ENCODE peak calls at places on chromosomes 13 and 19, in eight cellular contexts. L is AG10803, G is brain microvascular endothelial cell, I is A549, A is GM20000, M is lower lobe of right lung, W is lung, S is HFFc6. Z is an unnamed sample.

GRCh38 chr13:33543631-33544030 is 258.1 kb upstream of the STARD13 start:
- DNase-seq in L (no peak), W (no peak), S (no peak), A (no peak), M (no peak), G (no peak), I (no peak), Z (no peak)

GRCh38 chr13:74715718-74716117 is 581.5 kb upstream of the KLF12 start:
- DNase-seq in S (no peak), W (no peak), I (no peak), L (peak; percentile 37), A (no peak), M (no peak), G (no peak), Z (no peak)

GRCh38 chr19:4567584-4568071 is 8.1 kb upstream of the SEMA6B start:
- DNase-seq in A (no peak), I (no peak), W (peak; percentile 51), S (peak; percentile 29), L (peak; percentile 35), G (peak; percentile 52), M (peak; percentile 76), Z (peak; percentile 87)

GRCh38 chr19:9641810-9642209 is 20.8 kb upstream of the ZNF561 start:
- DNase-seq in I (no peak), S (no peak), G (no peak), A (no peak), W (no peak), M (no peak), L (no peak), Z (no peak)

GRCh38 chr13:21849323-21849722 is 178.4 kb downstream of the FGF9 start:
- DNase-seq in M (no peak), W (no peak), A (peak; percentile 40), G (no peak), S (no peak), I (no peak), L (peak; percentile 24), Z (no peak)

GRCh38 chr19:19591133-19591825 is 27.2 kb downstream of the PBX4 start:
- DNase-seq in M (no peak), L (peak; percentile 97), A (peak; percentile 79), S (peak; percentile 98), W (peak; percentile 60), G (peak; percentile 88), I (peak; percentile 54), Z (no peak)

GRCh38 chr13:99218545-99218944 is 17.9 kb downstream of the UBAC2 start:
- DNase-seq in W (peak; percentile 54), A (no peak), S (no peak), L (no peak), G (no peak), M (no peak), I (no peak), Z (no peak)

GRCh38 chr13:75326173-75327131 is 155.5 kb downstream of the TBC1D4 start:
- DNase-seq in G (peak; percentile 17), S (no peak), A (peak; percentile 55), I (no peak), L (peak; percentile 19), M (no peak), W (no peak), Z (no peak)

GRCh38 chr13:45718063-45718462 is 15.9 kb downstream of the CBY2 start:
- DNase-seq in M (no peak), A (peak; percentile 69), W (no peak), S (peak; percentile 20), G (peak; percentile 1), I (peak; percentile 6), L (peak; percentile 5), Z (no peak)

GRCh38 chr13:41645313-41645712 is 188.0 kb downstream of the RGCC start:
- DNase-seq in M (peak; percentile 50), A (no peak), W (peak; percentile 39), G (peak; percentile 88), S (peak; percentile 81), L (peak; percentile 97), I (no peak), Z (no peak)

DNA sequence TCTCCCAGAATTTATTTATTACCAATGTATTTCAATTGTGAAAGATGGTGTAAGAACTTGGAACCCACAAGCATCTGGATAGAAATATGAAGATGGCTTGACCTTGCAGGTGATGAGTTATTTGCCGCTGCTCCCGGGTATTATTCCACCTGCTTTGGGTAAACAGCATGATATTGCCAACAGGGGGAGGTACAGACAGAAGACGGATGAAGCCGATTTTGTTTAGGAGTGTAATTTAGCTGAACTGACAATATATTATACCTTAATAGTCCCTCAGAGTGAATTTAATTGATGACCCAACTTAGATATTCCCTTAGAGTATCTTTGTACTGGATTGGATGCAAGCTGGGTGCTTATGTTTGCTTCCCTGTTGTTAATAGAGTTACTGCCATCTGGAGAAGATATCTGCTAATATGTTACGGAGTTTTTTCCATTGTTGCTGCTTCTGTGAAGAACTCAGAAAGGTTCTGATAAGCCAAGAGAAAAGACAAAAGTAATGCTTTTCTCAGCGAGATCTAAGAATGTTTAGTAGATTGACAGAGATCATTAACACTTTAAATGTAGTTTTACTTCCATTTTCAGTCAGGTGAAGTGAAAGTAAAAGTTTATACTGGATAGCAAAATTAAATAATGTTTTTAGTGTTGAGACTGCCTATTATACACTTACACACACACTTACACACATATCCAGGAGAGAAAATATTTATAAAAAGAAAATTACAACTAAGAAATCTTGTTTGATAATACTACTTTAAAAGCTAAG is 2220.8 kb upstream of the PCDH20 start:
- DNase-seq in A (peak; percentile 5), I (peak; percentile 0), M (no peak), W (no peak), L (no peak), S (no peak), G (no peak), Z (no peak)
- TF ChIP-seq CTCF in A (no peak), I (peak; percentile 24), M (no peak), W (no peak), L (no peak), S (no peak), G (peak; percentile 36), Z (peak; percentile 42)

GRCh38 chr19:8340341-8341096 is 2.5 kb downstream of the KANK3 start:
- DNase-seq in G (no peak), W (no peak), I (no peak), A (peak; percentile 26), M (peak; percentile 75), S (no peak), L (no peak), Z (no peak)
- TF ChIP-seq CTCF in G (peak; percentile 44), W (no peak), I (no peak), A (no peak), M (peak; percentile 35), S (peak; percentile 16), L (no peak), Z (no peak)

DNA sequence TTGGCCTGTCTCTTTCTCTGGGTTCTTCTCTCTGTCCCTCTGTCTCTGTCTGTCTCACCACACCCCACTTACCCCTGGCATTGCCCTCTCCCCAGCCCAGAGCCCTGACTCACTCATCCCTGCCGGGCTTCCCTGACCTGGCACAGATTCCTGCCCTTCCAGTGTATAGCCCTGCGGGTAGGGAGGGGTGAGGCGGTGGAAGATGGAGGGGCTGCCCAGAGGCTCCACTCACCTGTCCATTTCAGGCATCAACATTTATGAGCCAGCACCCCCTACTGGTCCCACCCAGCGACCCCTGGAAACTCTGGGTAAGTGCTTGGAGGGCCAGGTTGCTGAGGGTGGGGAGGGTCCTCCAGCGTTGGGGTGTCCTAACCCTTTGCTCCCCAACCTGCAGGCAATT is 1.0 kb downstream of the NCCRP1 start:
- DNase-seq in L (no peak), S (no peak), W (no peak), A (no peak), M (no peak), G (no peak), I (no peak), Z (no peak)
- TF ChIP-seq CTCF in L (no peak), S (peak; percentile 16), W (no peak), A (peak; percentile 3), M (no peak), G (peak; percentile 5), I (peak; percentile 33), Z (no peak)

DNA sequence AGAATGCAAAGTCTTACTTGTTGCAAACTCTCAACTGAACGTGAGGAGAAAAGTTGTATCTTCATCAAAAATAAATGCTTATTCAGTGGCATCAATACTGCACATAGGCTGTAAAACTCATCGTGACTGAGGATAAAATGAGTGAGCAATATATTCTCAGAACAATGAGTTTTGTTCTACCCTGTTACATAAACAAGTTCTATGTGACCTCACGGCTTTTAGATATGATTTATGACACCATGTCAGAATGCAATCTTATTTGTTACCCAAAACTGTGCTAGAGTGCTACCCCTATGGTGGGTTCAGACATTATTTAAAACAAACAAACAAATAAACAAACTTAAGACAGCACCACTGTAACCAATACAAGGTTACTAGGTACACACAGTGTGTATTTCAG is 55.4 kb downstream of the FOXO1 start:
- DNase-seq in M (no peak), A (no peak), G (no peak), S (no peak), I (no peak), L (no peak), W (no peak), Z (no peak)
- TF ChIP-seq CTCF in M (no peak), A (no peak), G (no peak), S (no peak), I (no peak), L (no peak), W (no peak), Z (no peak)

GRCh38 chr13:107866007-107866665 is 349.2 kb downstream of the LIG4 start:
- DNase-seq in S (no peak), L (peak; percentile 26), I (no peak), M (no peak), W (no peak), G (peak; percentile 25), A (no peak), Z (peak; percentile 79)

GRCh38 chr13:107865643-107866006 is 349.7 kb downstream of the LIG4 start:
- DNase-seq in M (no peak), S (no peak), A (no peak), W (no peak), G (no peak), L (no peak), I (no peak), Z (no peak)

GRCh38 chr13:107870400-107870799 is 344.9 kb downstream of the LIG4 start:
- DNase-seq in M (no peak), W (no peak), S (no peak), G (no peak), A (no peak), L (no peak), I (no peak), Z (no peak)

GRCh38 chr13:107866666-107867623 is 348.4 kb downstream of the LIG4 start:
- DNase-seq in A (no peak), M (no peak), I (no peak), S (no peak), W (no peak), L (peak; percentile 30), G (no peak), Z (peak; percentile 77)

DNA sequence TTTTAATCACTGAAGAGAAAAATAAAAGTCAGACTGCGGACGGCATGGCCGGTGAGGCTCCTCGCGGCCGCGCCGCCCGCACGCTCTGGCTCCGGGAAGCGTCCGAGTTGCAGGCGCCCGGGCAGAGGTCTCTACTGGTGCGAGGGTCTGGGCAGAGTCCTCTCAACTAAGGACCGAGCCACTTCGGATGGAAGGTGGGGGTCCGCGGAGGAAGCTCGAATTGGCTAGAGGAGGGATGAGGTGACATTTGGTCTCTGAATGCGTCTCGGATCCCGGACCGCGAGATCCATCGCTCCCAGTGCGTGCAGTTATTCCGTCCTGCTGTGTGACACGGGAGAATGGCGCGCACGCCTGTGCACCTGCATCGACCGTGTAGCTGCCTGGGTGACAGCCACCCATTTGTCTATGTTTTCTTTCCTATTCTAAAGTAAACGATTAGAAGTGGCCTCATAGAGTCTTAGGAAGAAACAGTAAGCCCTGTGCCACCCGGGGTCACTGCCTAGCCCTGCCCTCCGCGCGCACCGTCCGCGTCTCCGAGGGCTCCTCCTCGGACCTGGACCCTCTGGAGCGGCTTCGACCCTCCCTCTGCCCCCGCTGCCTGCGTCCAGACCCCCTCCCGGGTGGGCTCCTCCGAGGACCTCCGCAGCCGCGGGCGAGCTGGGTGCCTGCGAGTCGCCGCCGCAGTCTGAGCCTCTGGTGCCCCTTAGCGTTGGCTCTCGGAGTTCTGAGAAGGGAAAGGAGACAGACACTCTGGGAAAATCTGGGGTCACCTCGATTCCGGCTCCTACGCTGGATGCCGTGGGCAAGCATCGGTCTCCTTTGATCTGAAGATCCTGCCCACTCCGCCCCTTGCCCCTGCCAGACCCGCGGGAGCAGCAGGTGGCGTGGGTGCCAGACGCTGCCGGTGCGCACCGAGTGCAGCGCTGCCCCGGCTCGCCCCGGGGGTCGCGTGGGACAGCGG is 347.4 kb downstream of the LIG4 start:
- DNase-seq in A (peak; percentile 35), G (peak; percentile 36), M (no peak), L (no peak), W (no peak), I (no peak), S (no peak), Z (peak; percentile 87)
- TF ChIP-seq CTCF in A (no peak), G (peak; percentile 73), M (peak; percentile 15), L (peak; percentile 48), W (no peak), I (peak; percentile 27), S (no peak), Z (peak; percentile 76)

Z was measured in chondrocyte.